ENCODE peak calls at places on chromosomes 13 and 19, in five cellular contexts. N is cardiac fibroblast; A is uterus; X is CD4-positive, CD25-positive, alpha-beta regulatory T cell; R is progenitor cell of endocrine pancreas. B is an unnamed sample.

GRCh38 chr13:29850213-29850898 is at the start of gene UBL3:
- DNase-seq in R (peak), A (peak), X (peak), N (peak), B (peak)

GRCh38 chr13:18978447-18978846 is 203.2 kb downstream of the TUBA3C start:
- DNase-seq in R (no peak), X (no peak), N (no peak), A (no peak), B (no peak)

GRCh38 chr13:99311137-99311536 is 3.9 kb upstream of the GPR183 start:
- DNase-seq in R (no peak), A (no peak), X (no peak), N (no peak), B (no peak)

GRCh38 chr13:22229916-22230315 is 559.0 kb downstream of the FGF9 start:
- DNase-seq in N (no peak), R (no peak), X (no peak), A (no peak), B (no peak)

GRCh38 chr19:44846455-44847143 is 502 bp downstream of the NECTIN2 start:
- DNase-seq in X (no peak), R (peak), A (peak), N (peak), B (peak)

GRCh38 chr19:10138879-10139795 is 19.4 kb upstream of the EIF3G start:
- DNase-seq in A (no peak), R (no peak), X (no peak), N (no peak), B (no peak)

GRCh38 chr19:2974342-2974932 is 2.9 kb upstream of the TLE6 start:
- DNase-seq in A (peak), N (peak), X (no peak), R (no peak), B (peak)

GRCh38 chr13:21033224-21033855 is 28.0 kb downstream of the LATS2 start:
- DNase-seq in R (no peak), X (no peak), N (peak), A (no peak), B (no peak)

GRCh38 chr13:73230714-73231113 is 171.9 kb downstream of the KLF5 start:
- DNase-seq in N (peak), A (no peak), R (no peak), X (no peak), B (no peak)

GRCh38 chr13:61123533-61124269 is 291.9 kb downstream of the PCDH20 start:
- DNase-seq in A (no peak), X (no peak), R (no peak), N (no peak), B (no peak)

GRCh38 chr13:40404967-40405716 is 261.3 kb downstream of the FOXO1 start:
- DNase-seq in R (no peak), A (no peak), X (no peak), N (no peak), B (no peak)

GRCh38 chr19:50268046-50268445 is 61.1 kb downstream of the KCNC3 start:
- DNase-seq in R (no peak), X (no peak), A (no peak), N (no peak), B (no peak)

GRCh38 chr13:98565726-98566577 is 11.0 kb downstream of the STK24 start:
- DNase-seq in X (no peak), N (no peak), A (no peak), R (no peak), B (peak)

GRCh38 chr13:20165417-20166257 is 4.8 kb upstream of the GJA3 start:
- DNase-seq in A (no peak), X (no peak), N (peak), R (no peak), B (no peak)

GRCh38 chr19:11268783-11269267 is 6.5 kb upstream of the DOCK6 start:
- DNase-seq in R (no peak), N (peak), X (no peak), A (peak), B (no peak)

GRCh38 chr19:35222373-35223005 is 6.0 kb downstream of the FAM187B start:
- DNase-seq in N (no peak), X (no peak), A (no peak), R (no peak), B (no peak)

GRCh38 chr13:97225533-97225932 is 3.4 kb downstream of the MBNL2 start:
- DNase-seq in X (peak), R (no peak), A (no peak), N (no peak), B (no peak)

GRCh38 chr13:75550159-75550567 is 572 bp downstream of the UCHL3 start:
- DNase-seq in X (no peak), A (peak), R (no peak), N (peak), B (peak)

GRCh38 chr13:95494082-95494681 is 58.3 kb upstream of the CLDN10 start:
- DNase-seq in A (no peak), N (peak), X (peak), R (no peak), B (peak)

GRCh38 chr13:72565893-72566292 is 161.5 kb downstream of the MZT1 start:
- DNase-seq in R (no peak), A (no peak), X (no peak), N (peak), B (peak)

GRCh38 chr13:110015253-110015652 is 228.9 kb upstream of the IRS2 start:
- DNase-seq in R (no peak), X (no peak), A (no peak), N (peak), B (no peak)

GRCh38 chr19:32164384-32164992 is 180.9 kb upstream of the ZNF507 start:
- DNase-seq in A (no peak), N (no peak), X (no peak), R (no peak), B (no peak)

GRCh38 chr13:102845289-102845629 is 573 bp upstream of the ERCC5 start:
- DNase-seq in X (no peak), N (no peak), A (no peak), R (no peak), B (no peak)

GRCh38 chr13:59475911-59476310 is 687.8 kb downstream of the DIAPH3 start:
- DNase-seq in N (no peak), A (no peak), X (no peak), R (no peak), B (no peak)

GRCh38 chr19:40269216-40269940 is 15.8 kb downstream of the AKT2 start:
- DNase-seq in X (no peak), R (no peak), N (no peak), A (no peak), B (no peak)

GRCh38 chr13:112140366-112140765 is 73.4 kb downstream of the SOX1 start:
- DNase-seq in R (no peak), X (no peak), N (no peak), A (no peak), B (no peak)

GRCh38 chr13:30371649-30372265 is 50.5 kb upstream of the UBE2L5 start:
- DNase-seq in A (no peak), N (peak), R (no peak), X (peak), B (no peak)

GRCh38 chr13:113005997-113006396 is 37.0 kb downstream of the MCF2L start:
- DNase-seq in A (no peak), X (no peak), R (no peak), N (no peak), B (no peak)

GRCh38 chr19:40322951-40323615 is 25.1 kb downstream of the C19orf47 start:
- DNase-seq in R (no peak), N (no peak), X (no peak), A (no peak), B (no peak)

GRCh38 chr19:44807162-44807561 is 1.7 kb upstream of the BCAM start:
- DNase-seq in X (no peak), N (no peak), R (no peak), A (no peak), B (no peak)

GRCh38 chr13:112879283-112879833 is 89.7 kb upstream of the MCF2L start:
- DNase-seq in R (no peak), A (no peak), X (no peak), N (peak), B (no peak)

GRCh38 chr19:17950310-17951150 is 16.4 kb upstream of the KCNN1 start:
- DNase-seq in X (no peak), A (no peak), N (no peak), R (peak), B (peak)

GRCh38 chr19:12997225-12997966 is 2.1 kb downstream of the NFIX start:
- DNase-seq in X (no peak), A (no peak), R (no peak), N (no peak), B (no peak)

GRCh38 chr13:34208326-34208725 is 390.4 kb downstream of the RFC3 start:
- DNase-seq in X (no peak), R (no peak), N (no peak), A (no peak), B (no peak)

GRCh38 chr19:5048727-5049553 is 80.0 kb downstream of the KDM4B start:
- DNase-seq in X (no peak), A (peak), R (no peak), N (peak), B (no peak)

GRCh38 chr13:108609353-108609752 is 20.1 kb upstream of the MYO16 start:
- DNase-seq in N (peak), X (no peak), R (no peak), A (no peak), B (no peak)

GRCh38 chr13:65310663-65311328 is 1919.3 kb downstream of the PCDH9 start:
- DNase-seq in A (no peak), R (no peak), N (no peak), X (no peak), B (no peak)

B was measured in HAP-1.